ENCODE peak calls at places on chromosomes 6 and 20, in six cellular contexts. R is A172; U is WTC11; F is NCI-H82; C is brain microvascular endothelial cell; E is stimulated activated CD4-positive, alpha-beta T cell treated with anti-CD3 and anti-CD28 coated beads, Interleukin-4, amount 100 ng/mL, for 48 hours. H is an unnamed sample.

GRCh38 chr6:32112436-32112980 is 3.4 kb upstream of the TNXB start:
- DNase-seq in R (no peak), F (no peak), E (no peak), U (no peak), C (no peak), H (no peak)

GRCh38 chr6:113894712-113895674 is 37.8 kb downstream of the MARCKS start:
- DNase-seq in E (no peak), R (no peak), U (no peak), C (no peak), F (no peak), H (no peak)

GRCh38 chr6:127026247-127026646 is 92.2 kb upstream of the RSPO3 start:
- DNase-seq in E (no peak), C (no peak), R (peak), F (no peak), U (no peak), H (no peak)

GRCh38 chr6:168264593-168265335 is 54.8 kb downstream of the DACT2 start:
- DNase-seq in U (no peak), R (no peak), C (no peak), F (no peak), E (no peak), H (peak)

GRCh38 chr6:139335447-139336210 is 38.8 kb downstream of the CITED2 start:
- DNase-seq in R (no peak), C (no peak), U (no peak), E (no peak), F (no peak), H (no peak)

GRCh38 chr6:32947552-32948465 is 5.1 kb downstream of the HLA-DMA start:
- DNase-seq in C (peak), U (peak), F (peak), R (peak), E (no peak), H (no peak)

GRCh38 chr6:138692978-138693909 is 80.3 kb upstream of the CCDC28A start:
- DNase-seq in U (peak), F (peak), R (peak), E (peak), C (peak), H (peak)

GRCh38 chr6:89122625-89123024 is 4.8 kb upstream of the SRSF12 start:
- DNase-seq in U (no peak), F (peak), C (no peak), E (no peak), R (peak), H (no peak)

GRCh38 chr20:60583741-60584140 is 625.5 kb downstream of the CDH26 start:
- DNase-seq in R (no peak), U (no peak), F (no peak), C (no peak), E (no peak), H (no peak)

GRCh38 chr6:79066828-79067227 is 11.2 kb downstream of the PHIP start:
- DNase-seq in F (no peak), E (no peak), U (no peak), C (no peak), R (no peak), H (no peak)

GRCh38 chr6:30912746-30913520 is 1.1 kb upstream of the VARS2 start:
- DNase-seq in F (no peak), C (no peak), U (no peak), E (no peak), R (no peak), H (no peak)

GRCh38 chr20:25252686-25253421 is 5.0 kb downstream of the PYGB start:
- DNase-seq in U (no peak), C (no peak), E (no peak), R (no peak), F (peak), H (peak)

GRCh38 chr6:5172057-5172683 is 87.0 kb downstream of the PPP1R3G start:
- DNase-seq in E (no peak), U (no peak), R (no peak), F (no peak), C (no peak), H (no peak)

GRCh38 chr6:149985506-149985937 is 21.8 kb downstream of the ULBP1 start:
- DNase-seq in F (no peak), R (peak), U (no peak), C (no peak), E (no peak), H (no peak)

GRCh38 chr6:51866001-51866400 is 221.4 kb downstream of the PKHD1 start:
- DNase-seq in F (no peak), R (no peak), C (no peak), U (no peak), E (no peak), H (no peak)

GRCh38 chr6:165832471-165832836 is 169.4 kb upstream of the PDE10A start:
- DNase-seq in C (no peak), R (no peak), F (no peak), U (no peak), E (no peak), H (no peak)

GRCh38 chr6:35197196-35197595 is 16.6 kb upstream of the SCUBE3 start:
- DNase-seq in E (no peak), C (no peak), U (no peak), F (no peak), R (no peak), H (no peak)

GRCh38 chr6:36210886-36211595 is 14.5 kb downstream of the BRPF3 start:
- DNase-seq in R (no peak), C (no peak), F (no peak), U (no peak), E (no peak), H (no peak)

GRCh38 chr6:10800810-10801209 is 37.5 kb downstream of the MAK start:
- DNase-seq in U (no peak), R (peak), E (no peak), F (no peak), C (peak), H (no peak)

GRCh38 chr6:43927525-43928210 is 157.7 kb downstream of the VEGFA start:
- DNase-seq in E (no peak), F (peak), U (no peak), R (peak), C (no peak), H (peak)

GRCh38 chr20:20017852-20018245 is 687 bp downstream of the NAA20 start:
- DNase-seq in U (no peak), E (no peak), F (peak), C (no peak), R (no peak), H (no peak)

GRCh38 chr20:21232546-21233280 is 70.4 kb upstream of the XRN2 start:
- DNase-seq in R (no peak), F (no peak), U (no peak), E (no peak), C (no peak), H (no peak)

GRCh38 chr6:3518356-3518841 is 61.5 kb upstream of the SLC22A23 start:
- DNase-seq in C (no peak), F (peak), U (no peak), R (peak), E (no peak), H (peak)

GRCh38 chr6:47485083-47485482 is 7.5 kb downstream of the CD2AP start:
- DNase-seq in F (no peak), R (no peak), U (no peak), C (no peak), E (no peak), H (no peak)

GRCh38 chr6:43669050-43669921 is 18.3 kb downstream of the MRPS18A start:
- DNase-seq in U (no peak), E (no peak), C (no peak), R (no peak), F (no peak), H (peak)

GRCh38 chr6:90397929-90398674 is 101.5 kb upstream of the BACH2 start:
- DNase-seq in R (peak), F (peak), E (peak), C (peak), U (no peak), H (no peak)

GRCh38 chr6:34618430-34619182 is 62.5 kb upstream of the SPDEF start:
- DNase-seq in F (no peak), R (no peak), C (no peak), E (no peak), U (no peak), H (no peak)

GRCh38 chr6:80477591-80478370 is 371.3 kb downstream of the BCKDHB start:
- DNase-seq in F (no peak), R (peak), C (no peak), U (no peak), E (no peak), H (no peak)

GRCh38 chr20:47792021-47792618 is 6.8 kb upstream of the SULF2 start:
- DNase-seq in F (no peak), U (no peak), R (peak), C (peak), E (no peak), H (peak)

GRCh38 chr20:17594443-17594842 is 24.6 kb downstream of the DSTN start:
- DNase-seq in R (no peak), U (no peak), E (no peak), C (peak), F (no peak), H (peak)

GRCh38 chr6:137156650-137157049 is 16.8 kb downstream of the IL22RA2 start:
- DNase-seq in R (no peak), F (no peak), C (no peak), U (no peak), E (no peak), H (no peak)

GRCh38 chr20:1474817-1475603 is 8.4 kb upstream of the NSFL1C start:
- DNase-seq in R (no peak), U (no peak), F (no peak), E (no peak), C (no peak), H (no peak)

GRCh38 chr6:145705561-145705960 is 29.8 kb downstream of the EPM2A start:
- DNase-seq in C (peak), U (no peak), R (peak), E (no peak), F (no peak), H (no peak)

GRCh38 chr6:170529839-170530520 is 23.1 kb downstream of the PSMB1 start:
- DNase-seq in F (peak), C (peak), R (peak), U (peak), E (peak), H (peak)

GRCh38 chr20:7291319-7291943 is 523.9 kb downstream of the BMP2 start:
- DNase-seq in F (no peak), U (no peak), E (no peak), R (no peak), C (no peak), H (no peak)

GRCh38 chr6:50791900-50792508 is 26.7 kb upstream of the TFAP2B start:
- DNase-seq in F (peak), U (no peak), C (peak), R (peak), E (no peak), H (no peak)

GRCh38 chr6:158772851-158773371 is 46.3 kb downstream of the EZR start:
- DNase-seq in E (no peak), F (no peak), U (no peak), C (no peak), R (peak), H (no peak)

GRCh38 chr6:811806-812205 is 118.9 kb upstream of the EXOC2 start:
- DNase-seq in C (no peak), R (no peak), F (no peak), U (no peak), E (no peak), H (no peak)

GRCh38 chr6:109021870-109022269 is 72.8 kb downstream of the SESN1 start:
- DNase-seq in R (no peak), F (no peak), U (no peak), C (no peak), E (no peak), H (no peak)

GRCh38 chr20:19098092-19098491 is 114.3 kb upstream of the SLC24A3 start:
- DNase-seq in U (no peak), R (no peak), F (no peak), E (no peak), C (no peak), H (no peak)